ENCODE peak calls at places on chromosomes 11 and 22, in eight cellular contexts. Q is iris pigment epithelial cell, B is neural crest cell, Y is colonic mucosa, Z is A549, V is NCI-H460, O is AG10803, S is mucosa of descending colon. J is an unnamed sample.

GRCh38 chr22:39574779-39575551 is 4.4 kb downstream of the CACNA1I start:
- DNase-seq in B (no peak), Y (no peak), O (peak; percentile 63), S (no peak), Q (peak; percentile 91), V (no peak), Z (peak; percentile 78), J (no peak)

GRCh38 chr11:2092464-2092910 is 46.7 kb downstream of the IGF2 start:
- DNase-seq in S (no peak), Y (no peak), Z (no peak), Q (no peak), O (no peak), V (no peak), B (no peak), J (no peak)

GRCh38 chr11:103967985-103968384 is 68.5 kb upstream of the DDI1 start:
- DNase-seq in B (no peak), Q (no peak), O (no peak), S (no peak), V (no peak), Z (no peak), Y (no peak), J (no peak)

GRCh38 chr22:25923952-25924351 is 182.0 kb downstream of the MYO18B start:
- DNase-seq in Q (no peak), B (no peak), Y (no peak), S (no peak), O (no peak), Z (no peak), V (no peak), J (no peak)

GRCh38 chr22:48894804-48895250 is 932.8 kb downstream of the BRD1 start:
- DNase-seq in S (no peak), Y (peak; percentile 11), Q (no peak), Z (no peak), V (no peak), B (no peak), O (no peak), J (no peak)

GRCh38 chr11:88535916-88536547 is 198.5 kb upstream of the CTSC start:
- DNase-seq in O (peak; percentile 91), S (no peak), Q (peak; percentile 95), Y (no peak), B (no peak), V (peak; percentile 89), Z (peak; percentile 40), J (no peak)

GRCh38 chr11:12118940-12119339 is 8.6 kb downstream of the MICAL2 start:
- DNase-seq in O (no peak), Y (no peak), S (no peak), V (no peak), B (no peak), Z (no peak), Q (no peak), J (no peak)

GRCh38 chr11:78759067-78759466 is 184.4 kb upstream of the NARS2 start:
- DNase-seq in Q (no peak), Y (no peak), O (no peak), S (no peak), V (no peak), B (no peak), Z (no peak), J (no peak)

GRCh38 chr11:8082391-8083087 is 1.5 kb downstream of the TUB start:
- DNase-seq in V (no peak), S (no peak), Q (no peak), Z (peak; percentile 21), B (no peak), O (peak; percentile 40), Y (no peak), J (no peak)

GRCh38 chr11:11209967-11210366 is 143.1 kb downstream of the CSNK2A3 start:
- DNase-seq in Z (no peak), Q (no peak), S (no peak), B (no peak), V (no peak), Y (no peak), O (no peak), J (no peak)

GRCh38 chr11:126104420-126104819 is 41.8 kb upstream of the CDON start:
- DNase-seq in Y (no peak), V (no peak), O (no peak), Q (no peak), S (no peak), B (no peak), Z (no peak), J (no peak)

GRCh38 chr22:19849800-19850481 is 4.7 kb downstream of the GNB1L start:
- DNase-seq in O (no peak), Q (no peak), V (no peak), Z (no peak), Y (no peak), S (no peak), B (no peak), J (no peak)

GRCh38 chr11:117717485-117718314 is 79.3 kb downstream of the DSCAML1 start:
- DNase-seq in B (no peak), Z (peak; percentile 51), O (no peak), Y (peak; percentile 53), S (peak; percentile 49), V (no peak), Q (no peak), J (no peak)

GRCh38 chr11:27619936-27620335 is 80.3 kb downstream of the BDNF start:
- DNase-seq in V (no peak), Z (no peak), Q (no peak), O (no peak), B (no peak), Y (no peak), S (no peak), J (no peak)

GRCh38 chr11:93497575-93497974 is 45.6 kb downstream of the SMCO4 start:
- DNase-seq in S (no peak), V (no peak), Y (no peak), Z (no peak), Q (no peak), O (no peak), B (no peak), J (no peak)

GRCh38 chr22:35731321-35731720 is 13.6 kb downstream of the APOL5 start:
- DNase-seq in Q (no peak), B (no peak), Y (no peak), O (no peak), V (no peak), S (no peak), Z (no peak), J (no peak)

GRCh38 chr22:19820880-19821522 is 33.7 kb downstream of the GNB1L start:
- DNase-seq in S (no peak), V (no peak), Z (no peak), B (no peak), Y (peak; percentile 10), Q (no peak), O (no peak), J (peak; percentile 33)

GRCh38 chr22:44811141-44811540 is 58.8 kb downstream of the ARHGAP8 start:
- DNase-seq in Z (no peak), O (no peak), Y (no peak), S (no peak), B (no peak), Q (no peak), V (no peak), J (peak; percentile 26)

GRCh38 chr11:96464695-96465307 is 75.0 kb downstream of the JRKL start:
- DNase-seq in Z (peak; percentile 70), Y (no peak), S (peak; percentile 6), B (no peak), O (peak; percentile 76), V (peak; percentile 62), Q (peak; percentile 79), J (no peak)

GRCh38 chr22:36725366-36726006 is 21.9 kb upstream of the CACNG2 start:
- DNase-seq in Z (no peak), V (no peak), S (no peak), Q (peak; percentile 2), O (no peak), B (no peak), Y (no peak), J (no peak)

GRCh38 chr11:115720537-115721308 is 216.5 kb upstream of the CADM1 start:
- DNase-seq in Y (no peak), S (no peak), Q (no peak), B (no peak), O (no peak), Z (no peak), V (no peak), J (no peak)

GRCh38 chr22:26544489-26544888 is 32.2 kb upstream of the TFIP11 start:
- DNase-seq in O (no peak), B (no peak), S (no peak), V (no peak), Y (no peak), Q (no peak), Z (no peak), J (no peak)

GRCh38 chr11:120952503-120953229 is 71.2 kb upstream of the TBCEL start:
- DNase-seq in Z (peak; percentile 67), Q (peak; percentile 67), Y (peak; percentile 80), V (peak; percentile 76), S (peak; percentile 79), O (peak; percentile 67), B (peak; percentile 90), J (peak; percentile 54)

GRCh38 chr11:73175551-73176144 is 33.5 kb upstream of the FCHSD2 start:
- DNase-seq in Q (no peak), S (no peak), O (no peak), V (no peak), Y (no peak), B (no peak), Z (no peak), J (no peak)

GRCh38 chr11:61904539-61905048 is 12.8 kb downstream of the RAB3IL1 start:
- DNase-seq in S (peak; percentile 61), O (no peak), Y (no peak), V (no peak), Q (no peak), B (no peak), Z (no peak), J (no peak)

GRCh38 chr11:35138606-35138948 is 394 bp upstream of the CD44 start:
- DNase-seq in V (no peak), B (no peak), Q (no peak), Z (peak; percentile 51), S (no peak), O (no peak), Y (peak; percentile 56), J (no peak)

GRCh38 chr11:62497132-62497915 is 49.3 kb downstream of the AHNAK start:
- DNase-seq in B (no peak), Z (peak; percentile 75), V (peak; percentile 58), O (peak; percentile 68), Y (peak; percentile 65), Q (peak; percentile 81), S (peak; percentile 64), J (peak; percentile 54)

GRCh38 chr22:48089601-48090331 is 1327.3 kb downstream of the TBC1D22A start:
- DNase-seq in Z (peak; percentile 16), Q (peak; percentile 27), Y (peak; percentile 52), V (peak; percentile 12), B (no peak), O (peak; percentile 28), S (peak; percentile 21), J (no peak)

GRCh38 chr22:39244073-39244495 is 698 bp downstream of the PDGFB start:
- DNase-seq in O (no peak), V (no peak), S (no peak), Y (no peak), Z (no peak), B (no peak), Q (no peak), J (no peak)

GRCh38 chr11:8063319-8063718 is 17.7 kb upstream of the TUB start:
- DNase-seq in S (no peak), O (peak; percentile 52), B (no peak), V (no peak), Z (no peak), Q (peak; percentile 72), Y (peak; percentile 22), J (no peak)

GRCh38 chr11:8178297-8178696 is 9.5 kb upstream of the RIC3 start:
- DNase-seq in Z (no peak), Y (no peak), V (no peak), S (no peak), B (no peak), O (no peak), Q (no peak), J (no peak)

GRCh38 chr11:1534682-1535081 is 37.4 kb downstream of the DUSP8 start:
- DNase-seq in O (peak; percentile 54), S (no peak), Z (no peak), Y (no peak), Q (no peak), B (no peak), V (no peak), J (no peak)

GRCh38 chr11:126282361-126282741 is 542 bp upstream of the TIRAP start:
- DNase-seq in O (peak; percentile 47), S (peak; percentile 51), Y (peak; percentile 53), Q (peak; percentile 59), Z (no peak), V (no peak), B (peak; percentile 21), J (no peak)

GRCh38 chr22:35892192-35892591 is 136.4 kb downstream of the RBFOX2 start:
- DNase-seq in Q (peak; percentile 79), Y (no peak), B (no peak), O (peak; percentile 79), Z (no peak), S (no peak), V (no peak), J (no peak)